ENCODE peak calls at places on chromosomes 5 and 9, in eight cellular contexts. X, K, S, R, O, U, Y and T are unnamed samples.

GRCh38 chr5:105581988-105582690 is 2019.5 kb upstream of the NUDT12 start:
- DNase-seq in O (no peak), Y (no peak), S (no peak), K (no peak), U (no peak), X (no peak), R (no peak), T (no peak)

GRCh38 chr5:62791059-62791458 is 212.4 kb downstream of the LRRC70 start:
- DNase-seq in U (no peak), R (peak), X (no peak), S (no peak), Y (no peak), K (no peak), O (no peak), T (no peak)

GRCh38 chr5:80834710-80835109 is 125.5 kb upstream of the RASGRF2 start:
- DNase-seq in X (no peak), K (no peak), R (no peak), O (no peak), U (no peak), Y (no peak), S (no peak), T (no peak)

GRCh38 chr9:86730165-86730928 is 217.0 kb downstream of the GAS1 start:
- DNase-seq in X (peak), R (peak), Y (no peak), S (no peak), U (no peak), K (no peak), O (no peak), T (no peak)

GRCh38 chr9:224540-225520 is 10.2 kb downstream of the DOCK8 start:
- DNase-seq in R (no peak), S (no peak), Y (no peak), O (no peak), U (no peak), K (no peak), X (no peak), T (no peak)

GRCh38 chr5:65961644-65962043 is 35.3 kb downstream of the ERBIN start:
- DNase-seq in Y (no peak), S (no peak), U (no peak), O (peak), K (no peak), R (peak), X (peak), T (no peak)

GRCh38 chr9:12680341-12680740 is 12.8 kb upstream of the TYRP1 start:
- DNase-seq in Y (no peak), K (no peak), S (no peak), X (peak), R (no peak), U (no peak), O (peak), T (no peak)

GRCh38 chr5:142499591-142500384 is 175.0 kb upstream of the SPRY4 start:
- DNase-seq in U (no peak), X (no peak), K (no peak), Y (no peak), R (no peak), O (peak), S (no peak), T (no peak)

GRCh38 chr5:31982027-31982426 is 192.1 kb downstream of the GOLPH3 start:
- DNase-seq in X (no peak), U (no peak), K (no peak), R (no peak), S (no peak), Y (no peak), O (no peak), T (no peak)

GRCh38 chr5:150117945-150118560 is 31.7 kb upstream of the CSF1R start:
- DNase-seq in K (no peak), U (no peak), S (no peak), Y (no peak), R (peak), O (no peak), X (no peak), T (no peak)

GRCh38 chr9:120387257-120387999 is 192.5 kb downstream of the CDK5RAP2 start:
- DNase-seq in X (no peak), R (no peak), Y (no peak), S (no peak), U (no peak), O (no peak), K (no peak), T (no peak)

GRCh38 chr9:97564291-97565175 is 63.1 kb downstream of the TMOD1 start:
- DNase-seq in U (no peak), X (peak), Y (no peak), O (peak), R (peak), S (peak), K (peak), T (no peak)

GRCh38 chr9:90092512-90092911 is 487.7 kb downstream of the GADD45G start:
- DNase-seq in X (no peak), U (no peak), R (no peak), Y (no peak), K (no peak), O (no peak), S (no peak), T (no peak)

GRCh38 chr5:29161897-29162296 is 2031.6 kb upstream of the CDH6 start:
- DNase-seq in K (no peak), U (no peak), O (no peak), R (no peak), X (no peak), Y (no peak), S (no peak), T (no peak)

GRCh38 chr5:96691503-96692303 is 29.5 kb downstream of the CAST start:
- DNase-seq in R (no peak), Y (no peak), U (no peak), K (no peak), X (peak), S (no peak), O (no peak), T (no peak)

GRCh38 chr5:108924457-108924961 is 176.8 kb downstream of the FER start:
- DNase-seq in X (no peak), K (no peak), R (no peak), O (no peak), Y (no peak), S (no peak), U (no peak), T (no peak)

GRCh38 chr9:79600466-79600865 is 28.7 kb downstream of the TLE4 start:
- DNase-seq in K (no peak), Y (no peak), U (no peak), S (no peak), X (no peak), O (no peak), R (no peak), T (no peak)

GRCh38 chr9:36319806-36320205 is 61.6 kb upstream of the GNE start:
- DNase-seq in R (no peak), X (no peak), K (no peak), S (peak), Y (no peak), O (no peak), U (no peak), T (no peak)

GRCh38 chr5:179834120-179834519 is 13.4 kb downstream of the SQSTM1 start:
- DNase-seq in U (no peak), O (no peak), Y (no peak), X (no peak), R (no peak), K (no peak), S (no peak), T (no peak)

GRCh38 chr5:150542933-150543445 is 35.1 kb downstream of the NDST1 start:
- DNase-seq in X (no peak), S (no peak), R (no peak), U (no peak), O (no peak), K (no peak), Y (peak), T (no peak)

GRCh38 chr5:97192580-97193421 is 9.8 kb upstream of the RIOK2 start:
- DNase-seq in Y (no peak), R (peak), X (no peak), K (no peak), S (no peak), U (no peak), O (peak), T (no peak)

GRCh38 chr5:149487672-149488071 is 63.6 kb downstream of the CSNK1A1 start:
- DNase-seq in X (no peak), U (no peak), K (peak), Y (no peak), R (no peak), O (no peak), S (no peak), T (no peak)

GRCh38 chr5:14801792-14802191 is 69.8 kb downstream of the ANKH start:
- DNase-seq in O (no peak), Y (no peak), S (no peak), U (no peak), R (no peak), X (no peak), K (no peak), T (no peak)

GRCh38 chr5:142065273-142065672 is 43.3 kb upstream of the NDFIP1 start:
- DNase-seq in X (peak), R (no peak), K (no peak), U (no peak), S (no peak), O (no peak), Y (no peak), T (no peak)

GRCh38 chr5:79640571-79641055 is 28.4 kb downstream of the TENT2 start:
- DNase-seq in U (no peak), X (peak), K (no peak), O (no peak), S (no peak), R (no peak), Y (no peak), T (no peak)

GRCh38 chr5:176743828-176744583 is 66.4 kb upstream of the UNC5A start:
- DNase-seq in U (peak), S (no peak), O (no peak), X (no peak), Y (no peak), R (no peak), K (no peak), T (peak)

GRCh38 chr5:37838933-37839341 is 904 bp downstream of the GDNF start:
- DNase-seq in Y (no peak), K (no peak), X (no peak), U (no peak), R (no peak), S (no peak), O (no peak), T (no peak)

GRCh38 chr5:76431779-76432178 is 28.7 kb downstream of the IQGAP2 start:
- DNase-seq in S (no peak), O (no peak), X (no peak), R (no peak), U (no peak), K (no peak), Y (no peak), T (no peak)

GRCh38 chr9:36306481-36307306 is 48.4 kb upstream of the GNE start:
- DNase-seq in O (no peak), K (no peak), S (peak), R (no peak), X (peak), U (no peak), Y (no peak), T (no peak)

GRCh38 chr9:88056876-88057275 is 81.4 kb downstream of the SPATA31C2 start:
- DNase-seq in U (no peak), X (peak), Y (no peak), O (peak), R (peak), S (no peak), K (no peak), T (no peak)

GRCh38 chr9:34610434-34611206 is 1.3 kb downstream of the RPP25L start:
- DNase-seq in U (no peak), S (no peak), R (no peak), K (no peak), Y (peak), O (no peak), X (no peak), T (no peak)

GRCh38 chr9:34612788-34613390 is 992 bp upstream of the RPP25L start:
- DNase-seq in S (peak), K (peak), U (peak), R (peak), X (peak), Y (peak), O (peak), T (peak)

GRCh38 chr9:34615132-34615531 is 3.2 kb upstream of the RPP25L start:
- DNase-seq in Y (no peak), O (no peak), K (no peak), X (no peak), S (no peak), U (no peak), R (no peak), T (no peak)

GRCh38 chr9:34611811-34612787 is at the start of gene RPP25L:
- DNase-seq in U (peak), Y (peak), R (peak), S (peak), O (peak), X (peak), K (peak), T (peak)

GRCh38 chr9:34611251-34611810 is 566 bp downstream of the RPP25L start:
- DNase-seq in S (no peak), X (no peak), Y (peak), U (no peak), O (no peak), R (no peak), K (no peak), T (no peak)
- TF ChIP-seq CTCF in S (no peak), X (no peak), Y (no peak), U (no peak), O (no peak), R (no peak), K (no peak), T (no peak)

DNA sequence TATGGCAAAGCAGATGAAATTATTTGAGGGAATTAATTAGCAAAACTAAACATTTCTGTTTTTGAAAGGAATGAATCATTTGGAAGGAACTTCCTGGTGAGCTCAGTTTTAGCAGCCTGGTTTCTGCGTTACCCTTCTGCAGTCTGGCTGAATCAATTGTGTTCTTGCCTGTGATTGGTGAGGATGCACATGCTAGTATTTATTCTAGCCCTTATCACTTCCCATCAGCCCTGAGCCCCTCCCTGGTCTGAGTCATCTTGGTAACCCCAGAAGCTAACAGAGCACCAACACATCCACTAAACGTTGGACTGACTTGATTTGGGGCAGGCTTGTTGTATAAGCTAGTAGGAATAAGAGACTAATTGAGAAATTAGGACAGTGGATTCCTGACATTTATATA is 6.6 kb downstream of the TJP2 start:
- DNase-seq in K (peak), U (no peak), R (peak), S (peak), O (peak), Y (no peak), X (peak), T (no peak)
- H3K4me3 ChIP-seq in K (no peak), U (no peak), R (no peak), S (no peak), O (no peak), Y (no peak), X (no peak), T (no peak)

DNA sequence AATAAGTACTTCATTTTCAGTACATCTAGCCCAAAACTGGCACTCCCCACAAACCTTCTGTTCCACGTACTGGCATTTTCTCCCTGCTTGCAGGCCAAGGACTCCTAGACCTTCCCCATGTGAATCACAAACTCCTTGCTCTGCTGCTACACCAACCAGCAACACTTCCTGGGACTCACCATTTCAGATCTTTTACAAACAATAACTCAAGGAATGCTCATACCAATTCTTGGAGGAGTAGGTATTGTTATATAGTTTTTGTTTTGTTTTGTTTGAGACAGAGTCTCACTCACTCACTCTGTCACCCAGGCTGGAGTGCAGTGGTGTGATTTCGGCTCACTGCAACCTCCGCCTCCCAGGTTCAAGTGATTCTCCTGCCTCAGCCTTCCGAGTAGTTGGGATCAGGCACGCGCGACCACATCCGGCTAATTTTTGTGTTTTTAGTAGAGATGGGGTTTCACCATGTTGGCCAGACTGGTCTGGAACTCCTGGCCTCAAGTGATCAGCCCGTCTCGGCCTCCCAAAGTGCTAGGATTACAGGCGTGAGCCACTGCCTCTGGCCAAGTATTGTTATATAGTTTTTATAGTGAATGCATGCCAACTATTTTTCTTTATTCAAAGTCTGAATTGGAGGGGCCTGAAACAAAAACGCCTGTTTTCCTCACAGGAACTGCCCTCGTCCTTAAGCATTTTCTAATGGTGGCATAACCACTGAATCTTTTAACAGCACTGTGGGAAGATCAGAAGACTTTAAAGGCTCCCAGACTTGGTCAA is 210.8 kb downstream of the TSSK1B start:
- DNase-seq in S (no peak), R (no peak), K (no peak), U (no peak), O (no peak), Y (no peak), X (no peak), T (no peak)
- TF ChIP-seq CTCF in S (no peak), R (no peak), K (no peak), U (no peak), O (no peak), Y (no peak), X (no peak), T (no peak)

GRCh38 chr5:147831465-147831864 is at the start of gene SPINK1:
- DNase-seq in K (no peak), X (no peak), O (no peak), R (no peak), Y (no peak), S (no peak), U (no peak), T (no peak)
- H3K4me3 ChIP-seq in K (no peak), X (no peak), O (no peak), R (no peak), Y (no peak), S (no peak), U (no peak), T (no peak)

GRCh38 chr9:136614372-136614922 is 48.3 kb upstream of the EGFL7 start:
- DNase-seq in O (peak), X (peak), K (no peak), Y (no peak), S (no peak), U (no peak), R (peak), T (no peak)

GRCh38 chr9:136615631-136616306 is 46.9 kb upstream of the EGFL7 start:
- DNase-seq in X (peak), R (peak), O (no peak), U (no peak), K (no peak), Y (no peak), S (no peak), T (peak)

GRCh38 chr9:136613824-136614371 is 48.8 kb upstream of the EGFL7 start:
- DNase-seq in Y (no peak), O (no peak), S (no peak), K (no peak), R (no peak), U (no peak), X (no peak), T (no peak)

GRCh38 chr9:136616307-136616635 is 46.4 kb upstream of the EGFL7 start:
- DNase-seq in X (no peak), Y (no peak), U (no peak), O (no peak), K (no peak), R (no peak), S (no peak), T (no peak)

GRCh38 chr9:136614967-136615623 is 47.6 kb upstream of the EGFL7 start:
- DNase-seq in S (no peak), X (no peak), R (no peak), K (no peak), U (no peak), Y (no peak), O (no peak), T (no peak)
- TF ChIP-seq CTCF in S (no peak), X (no peak), R (no peak), K (no peak), U (no peak), Y (no peak), O (no peak), T (no peak)

GRCh38 chr5:120512068-120512467 is 48.0 kb downstream of the PRR16 start:
- DNase-seq in R (no peak), Y (no peak), K (no peak), S (no peak), U (no peak), X (no peak), O (no peak), T (no peak)

GRCh38 chr5:120512757-120513650 is 48.9 kb downstream of the PRR16 start:
- DNase-seq in X (no peak), U (no peak), Y (no peak), R (no peak), O (no peak), S (no peak), K (no peak), T (no peak)

GRCh38 chr5:120516799-120517198 is 52.7 kb downstream of the PRR16 start:
- DNase-seq in S (no peak), X (peak), Y (no peak), U (no peak), K (no peak), R (peak), O (peak), T (no peak)

DNA sequence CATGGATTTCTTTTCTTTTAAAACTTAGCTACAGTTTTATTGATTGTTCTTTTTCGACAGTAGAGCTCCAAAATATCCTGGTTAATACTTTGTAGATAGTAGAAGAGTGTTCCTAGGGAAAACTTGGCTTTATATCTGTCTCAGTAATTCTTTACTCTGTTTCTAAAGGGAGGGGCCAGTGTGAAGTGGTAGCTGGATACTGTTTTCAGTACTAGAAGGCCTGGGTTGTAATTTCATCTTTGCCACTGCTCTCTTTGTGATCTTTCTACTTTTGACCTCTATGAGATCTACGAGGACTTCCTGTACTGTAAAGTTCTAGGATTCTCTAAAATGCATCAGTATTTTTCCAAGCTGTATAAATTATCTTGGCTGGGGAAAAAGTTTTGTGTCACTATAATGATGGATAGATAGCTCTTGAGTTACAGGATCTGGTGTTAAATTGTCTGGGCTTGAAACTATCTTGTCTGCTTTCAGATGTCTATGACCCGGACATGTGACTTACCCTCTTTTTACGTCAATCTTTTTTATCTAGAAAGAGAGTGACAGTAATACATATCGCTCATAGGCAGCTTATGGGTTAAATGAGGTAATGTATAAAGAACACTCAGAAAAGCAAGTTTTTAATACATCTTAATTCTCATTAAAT is 53.6 kb downstream of the PRR16 start:
- DNase-seq in X (no peak), Y (no peak), U (no peak), O (no peak), S (no peak), K (no peak), R (no peak), T (no peak)
- H3K4me3 ChIP-seq in X (no peak), Y (no peak), U (no peak), O (no peak), S (no peak), K (no peak), R (no peak), T (no peak)